ENCODE peak calls at places on chromosomes 7 and 10, in six cellular contexts. One of them, this sample, is unnamed.

GRCh38 chr7:67758551-67758950 is 761.9 kb downstream of the TYW1 start:
- DNase-seq in natural killer cell treated with Interleukin-12 subunit alpha and Interleukin-12 subunit beta and Interleukin-15 and Interleukin-18, amount 100 ng/mL, for 72 hours: no peak
- DNase-seq in fibroblast of mammary gland: no peak
- DNase-seq in cardiac septum: no peak
- DNase-seq in activated T-cell treated with anti-CD3 and anti-CD28 coated beads, Interleukin-2, amount 50 U/mL, for 1 hour: no peak
- DNase-seq in mesendoderm: no peak
- DNase-seq in this sample: no peak

GRCh38 chr10:113441220-113441619 is 111.6 kb upstream of the HABP2 start:
- DNase-seq in fibroblast of mammary gland: no peak
- DNase-seq in activated T-cell treated with anti-CD3 and anti-CD28 coated beads, Interleukin-2, amount 50 U/mL, for 1 hour: no peak
- DNase-seq in mesendoderm: no peak
- DNase-seq in natural killer cell treated with Interleukin-12 subunit alpha and Interleukin-12 subunit beta and Interleukin-15 and Interleukin-18, amount 100 ng/mL, for 72 hours: no peak
- DNase-seq in cardiac septum: no peak
- DNase-seq in this sample: peak; percentile 84

GRCh38 chr7:129283938-129284337 is 59.1 kb downstream of the AHCYL2 start:
- DNase-seq in activated T-cell treated with anti-CD3 and anti-CD28 coated beads, Interleukin-2, amount 50 U/mL, for 1 hour: no peak
- DNase-seq in natural killer cell treated with Interleukin-12 subunit alpha and Interleukin-12 subunit beta and Interleukin-15 and Interleukin-18, amount 100 ng/mL, for 72 hours: no peak
- DNase-seq in fibroblast of mammary gland: no peak
- DNase-seq in mesendoderm: no peak
- DNase-seq in cardiac septum: no peak
- DNase-seq in this sample: no peak

GRCh38 chr10:47332946-47333345 is 10.7 kb downstream of the GDF2 start:
- DNase-seq in fibroblast of mammary gland: no peak
- DNase-seq in mesendoderm: no peak
- DNase-seq in cardiac septum: peak; percentile 35
- DNase-seq in activated T-cell treated with anti-CD3 and anti-CD28 coated beads, Interleukin-2, amount 50 U/mL, for 1 hour: no peak
- DNase-seq in natural killer cell treated with Interleukin-12 subunit alpha and Interleukin-12 subunit beta and Interleukin-15 and Interleukin-18, amount 100 ng/mL, for 72 hours: no peak
- DNase-seq in this sample: no peak

GRCh38 chr7:2431260-2431867 is 28.0 kb downstream of the CHST12 start:
- DNase-seq in fibroblast of mammary gland: no peak
- DNase-seq in mesendoderm: peak; percentile 57
- DNase-seq in activated T-cell treated with anti-CD3 and anti-CD28 coated beads, Interleukin-2, amount 50 U/mL, for 1 hour: peak; percentile 51
- DNase-seq in cardiac septum: no peak
- DNase-seq in natural killer cell treated with Interleukin-12 subunit alpha and Interleukin-12 subunit beta and Interleukin-15 and Interleukin-18, amount 100 ng/mL, for 72 hours: no peak
- DNase-seq in this sample: no peak

GRCh38 chr7:44395067-44395466 is 69.7 kb upstream of the CAMK2B start:
- DNase-seq in cardiac septum: peak; percentile 46
- DNase-seq in natural killer cell treated with Interleukin-12 subunit alpha and Interleukin-12 subunit beta and Interleukin-15 and Interleukin-18, amount 100 ng/mL, for 72 hours: no peak
- DNase-seq in fibroblast of mammary gland: no peak
- DNase-seq in activated T-cell treated with anti-CD3 and anti-CD28 coated beads, Interleukin-2, amount 50 U/mL, for 1 hour: no peak
- DNase-seq in mesendoderm: no peak
- DNase-seq in this sample: no peak

GRCh38 chr10:28331821-28332220 is 29.0 kb upstream of the MPP7 start:
- DNase-seq in activated T-cell treated with anti-CD3 and anti-CD28 coated beads, Interleukin-2, amount 50 U/mL, for 1 hour: no peak
- DNase-seq in cardiac septum: no peak
- DNase-seq in fibroblast of mammary gland: peak; percentile 92
- DNase-seq in natural killer cell treated with Interleukin-12 subunit alpha and Interleukin-12 subunit beta and Interleukin-15 and Interleukin-18, amount 100 ng/mL, for 72 hours: no peak
- DNase-seq in mesendoderm: no peak
- DNase-seq in this sample: peak; percentile 88

GRCh38 chr10:45495438-45496152 is 121.6 kb downstream of the ALOX5 start:
- DNase-seq in fibroblast of mammary gland: peak; percentile 41
- DNase-seq in mesendoderm: peak; percentile 14
- DNase-seq in cardiac septum: no peak
- DNase-seq in activated T-cell treated with anti-CD3 and anti-CD28 coated beads, Interleukin-2, amount 50 U/mL, for 1 hour: no peak
- DNase-seq in natural killer cell treated with Interleukin-12 subunit alpha and Interleukin-12 subunit beta and Interleukin-15 and Interleukin-18, amount 100 ng/mL, for 72 hours: no peak
- DNase-seq in this sample: no peak

GRCh38 chr10:132994371-132994796 is 52.0 kb upstream of the CFAP46 start:
- DNase-seq in activated T-cell treated with anti-CD3 and anti-CD28 coated beads, Interleukin-2, amount 50 U/mL, for 1 hour: no peak
- DNase-seq in fibroblast of mammary gland: no peak
- DNase-seq in cardiac septum: no peak
- DNase-seq in natural killer cell treated with Interleukin-12 subunit alpha and Interleukin-12 subunit beta and Interleukin-15 and Interleukin-18, amount 100 ng/mL, for 72 hours: no peak
- DNase-seq in mesendoderm: peak; percentile 18
- DNase-seq in this sample: peak; percentile 32

GRCh38 chr10:50917486-50917885 is 32.1 kb upstream of the A1CF start:
- DNase-seq in natural killer cell treated with Interleukin-12 subunit alpha and Interleukin-12 subunit beta and Interleukin-15 and Interleukin-18, amount 100 ng/mL, for 72 hours: no peak
- DNase-seq in fibroblast of mammary gland: peak; percentile 44
- DNase-seq in cardiac septum: no peak
- DNase-seq in activated T-cell treated with anti-CD3 and anti-CD28 coated beads, Interleukin-2, amount 50 U/mL, for 1 hour: no peak
- DNase-seq in mesendoderm: no peak
- DNase-seq in this sample: peak; percentile 75

GRCh38 chr10:17836917-17837316 is 27.8 kb downstream of the MRC1 start:
- DNase-seq in cardiac septum: no peak
- DNase-seq in fibroblast of mammary gland: peak; percentile 55
- DNase-seq in activated T-cell treated with anti-CD3 and anti-CD28 coated beads, Interleukin-2, amount 50 U/mL, for 1 hour: no peak
- DNase-seq in mesendoderm: peak; percentile 97
- DNase-seq in natural killer cell treated with Interleukin-12 subunit alpha and Interleukin-12 subunit beta and Interleukin-15 and Interleukin-18, amount 100 ng/mL, for 72 hours: no peak
- DNase-seq in this sample: peak; percentile 57

GRCh38 chr7:98921608-98922372 is 43.5 kb downstream of the TRRAP start:
- DNase-seq in fibroblast of mammary gland: peak; percentile 10
- DNase-seq in activated T-cell treated with anti-CD3 and anti-CD28 coated beads, Interleukin-2, amount 50 U/mL, for 1 hour: no peak
- DNase-seq in mesendoderm: peak; percentile 21
- DNase-seq in natural killer cell treated with Interleukin-12 subunit alpha and Interleukin-12 subunit beta and Interleukin-15 and Interleukin-18, amount 100 ng/mL, for 72 hours: no peak
- DNase-seq in cardiac septum: no peak
- DNase-seq in this sample: no peak

GRCh38 chr7:17184805-17185689 is 113.4 kb upstream of the AHR start:
- DNase-seq in fibroblast of mammary gland: peak; percentile 70
- DNase-seq in activated T-cell treated with anti-CD3 and anti-CD28 coated beads, Interleukin-2, amount 50 U/mL, for 1 hour: no peak
- DNase-seq in mesendoderm: no peak
- DNase-seq in cardiac septum: no peak
- DNase-seq in natural killer cell treated with Interleukin-12 subunit alpha and Interleukin-12 subunit beta and Interleukin-15 and Interleukin-18, amount 100 ng/mL, for 72 hours: no peak
- DNase-seq in this sample: peak; percentile 26

GRCh38 chr10:21498416-21498815 is 27.1 kb downstream of the SKIDA1 start:
- DNase-seq in fibroblast of mammary gland: no peak
- DNase-seq in natural killer cell treated with Interleukin-12 subunit alpha and Interleukin-12 subunit beta and Interleukin-15 and Interleukin-18, amount 100 ng/mL, for 72 hours: no peak
- DNase-seq in cardiac septum: no peak
- DNase-seq in activated T-cell treated with anti-CD3 and anti-CD28 coated beads, Interleukin-2, amount 50 U/mL, for 1 hour: no peak
- DNase-seq in mesendoderm: no peak
- DNase-seq in this sample: no peak

GRCh38 chr10:67602268-67602950 is 93.6 kb downstream of the CTNNA3 start:
- DNase-seq in natural killer cell treated with Interleukin-12 subunit alpha and Interleukin-12 subunit beta and Interleukin-15 and Interleukin-18, amount 100 ng/mL, for 72 hours: no peak
- DNase-seq in mesendoderm: peak; percentile 1
- DNase-seq in activated T-cell treated with anti-CD3 and anti-CD28 coated beads, Interleukin-2, amount 50 U/mL, for 1 hour: no peak
- DNase-seq in cardiac septum: no peak
- DNase-seq in fibroblast of mammary gland: peak; percentile 70
- DNase-seq in this sample: peak; percentile 40

GRCh38 chr10:7506571-7506970 is 95.7 kb upstream of the SFMBT2 start:
- DNase-seq in natural killer cell treated with Interleukin-12 subunit alpha and Interleukin-12 subunit beta and Interleukin-15 and Interleukin-18, amount 100 ng/mL, for 72 hours: no peak
- DNase-seq in mesendoderm: no peak
- DNase-seq in fibroblast of mammary gland: no peak
- DNase-seq in activated T-cell treated with anti-CD3 and anti-CD28 coated beads, Interleukin-2, amount 50 U/mL, for 1 hour: no peak
- DNase-seq in cardiac septum: no peak
- DNase-seq in this sample: no peak

GRCh38 chr7:2863461-2864066 is 19.5 kb upstream of the GNA12 start:
- DNase-seq in fibroblast of mammary gland: peak; percentile 96
- DNase-seq in natural killer cell treated with Interleukin-12 subunit alpha and Interleukin-12 subunit beta and Interleukin-15 and Interleukin-18, amount 100 ng/mL, for 72 hours: peak; percentile 91
- DNase-seq in cardiac septum: peak; percentile 86
- DNase-seq in mesendoderm: peak; percentile 94
- DNase-seq in activated T-cell treated with anti-CD3 and anti-CD28 coated beads, Interleukin-2, amount 50 U/mL, for 1 hour: peak; percentile 56
- DNase-seq in this sample: peak; percentile 97

GRCh38 chr7:116236020-116236630 is 25.8 kb downstream of the TES start:
- DNase-seq in fibroblast of mammary gland: peak; percentile 70
- DNase-seq in mesendoderm: peak; percentile 38
- DNase-seq in natural killer cell treated with Interleukin-12 subunit alpha and Interleukin-12 subunit beta and Interleukin-15 and Interleukin-18, amount 100 ng/mL, for 72 hours: no peak
- DNase-seq in cardiac septum: no peak
- DNase-seq in activated T-cell treated with anti-CD3 and anti-CD28 coated beads, Interleukin-2, amount 50 U/mL, for 1 hour: no peak
- DNase-seq in this sample: peak; percentile 58

GRCh38 chr10:4708123-4708759 is 117.8 kb upstream of the AKR1E2 start:
- DNase-seq in cardiac septum: no peak
- DNase-seq in natural killer cell treated with Interleukin-12 subunit alpha and Interleukin-12 subunit beta and Interleukin-15 and Interleukin-18, amount 100 ng/mL, for 72 hours: no peak
- DNase-seq in fibroblast of mammary gland: no peak
- DNase-seq in mesendoderm: peak; percentile 66
- DNase-seq in activated T-cell treated with anti-CD3 and anti-CD28 coated beads, Interleukin-2, amount 50 U/mL, for 1 hour: no peak
- DNase-seq in this sample: no peak

GRCh38 chr7:148746139-148746538 is 47.4 kb downstream of the CUL1 start:
- DNase-seq in activated T-cell treated with anti-CD3 and anti-CD28 coated beads, Interleukin-2, amount 50 U/mL, for 1 hour: no peak
- DNase-seq in fibroblast of mammary gland: peak; percentile 9
- DNase-seq in cardiac septum: no peak
- DNase-seq in natural killer cell treated with Interleukin-12 subunit alpha and Interleukin-12 subunit beta and Interleukin-15 and Interleukin-18, amount 100 ng/mL, for 72 hours: no peak
- DNase-seq in mesendoderm: no peak
- DNase-seq in this sample: peak; percentile 1

GRCh38 chr7:23353172-23353571 is 54.0 kb downstream of the MALSU1 start:
- DNase-seq in cardiac septum: no peak
- DNase-seq in activated T-cell treated with anti-CD3 and anti-CD28 coated beads, Interleukin-2, amount 50 U/mL, for 1 hour: no peak
- DNase-seq in mesendoderm: no peak
- DNase-seq in natural killer cell treated with Interleukin-12 subunit alpha and Interleukin-12 subunit beta and Interleukin-15 and Interleukin-18, amount 100 ng/mL, for 72 hours: no peak
- DNase-seq in fibroblast of mammary gland: no peak
- DNase-seq in this sample: no peak

GRCh38 chr7:130009848-130010688 is 41.1 kb downstream of the ZC3HC1 start:
- DNase-seq in mesendoderm: peak; percentile 75
- DNase-seq in natural killer cell treated with Interleukin-12 subunit alpha and Interleukin-12 subunit beta and Interleukin-15 and Interleukin-18, amount 100 ng/mL, for 72 hours: no peak
- DNase-seq in cardiac septum: no peak
- DNase-seq in activated T-cell treated with anti-CD3 and anti-CD28 coated beads, Interleukin-2, amount 50 U/mL, for 1 hour: no peak
- DNase-seq in fibroblast of mammary gland: peak; percentile 97
- DNase-seq in this sample: peak; percentile 88

GRCh38 chr10:46236537-46236887 is 50.3 kb upstream of the ANTXRL start:
- DNase-seq in natural killer cell treated with Interleukin-12 subunit alpha and Interleukin-12 subunit beta and Interleukin-15 and Interleukin-18, amount 100 ng/mL, for 72 hours: no peak
- DNase-seq in activated T-cell treated with anti-CD3 and anti-CD28 coated beads, Interleukin-2, amount 50 U/mL, for 1 hour: peak; percentile 6
- DNase-seq in fibroblast of mammary gland: no peak
- DNase-seq in mesendoderm: no peak
- DNase-seq in cardiac septum: peak; percentile 22
- DNase-seq in this sample: no peak

GRCh38 chr7:30238721-30239441 is 45.5 kb upstream of the ZNRF2 start:
- DNase-seq in activated T-cell treated with anti-CD3 and anti-CD28 coated beads, Interleukin-2, amount 50 U/mL, for 1 hour: no peak
- DNase-seq in mesendoderm: no peak
- DNase-seq in natural killer cell treated with Interleukin-12 subunit alpha and Interleukin-12 subunit beta and Interleukin-15 and Interleukin-18, amount 100 ng/mL, for 72 hours: no peak
- DNase-seq in fibroblast of mammary gland: peak; percentile 62
- DNase-seq in cardiac septum: no peak
- DNase-seq in this sample: peak; percentile 60

GRCh38 chr7:107446988-107447387 is 22.9 kb upstream of the GPR22 start:
- DNase-seq in mesendoderm: no peak
- DNase-seq in fibroblast of mammary gland: peak; percentile 52
- DNase-seq in cardiac septum: no peak
- DNase-seq in natural killer cell treated with Interleukin-12 subunit alpha and Interleukin-12 subunit beta and Interleukin-15 and Interleukin-18, amount 100 ng/mL, for 72 hours: no peak
- DNase-seq in activated T-cell treated with anti-CD3 and anti-CD28 coated beads, Interleukin-2, amount 50 U/mL, for 1 hour: no peak
- DNase-seq in this sample: peak; percentile 26

GRCh38 chr7:24463474-24463873 is 109.8 kb upstream of the PALS2 start:
- DNase-seq in activated T-cell treated with anti-CD3 and anti-CD28 coated beads, Interleukin-2, amount 50 U/mL, for 1 hour: no peak
- DNase-seq in natural killer cell treated with Interleukin-12 subunit alpha and Interleukin-12 subunit beta and Interleukin-15 and Interleukin-18, amount 100 ng/mL, for 72 hours: no peak
- DNase-seq in mesendoderm: no peak
- DNase-seq in cardiac septum: no peak
- DNase-seq in fibroblast of mammary gland: no peak
- DNase-seq in this sample: no peak

This sample was measured in AG10803.